ENCODE peak calls at places on chromosome 14, in seven cellular contexts. Z is HT-29; P is OCI-M1; N is foreskin fibroblast; V is HEK293T; S is stimulated activated CD4-positive, alpha-beta T cell treated with anti-CD3 and anti-CD28 coated beads, Interleukin-4, amount 100 ng/mL, for 48 hours; W is GM04504. T is an unnamed sample.

GRCh38 chr14:102071283-102071998 is 15.4 kb downstream of the HSP90AA1 start:
- DNase-seq in Z (peak), P (no peak), N (peak), V (no peak), S (no peak), W (no peak), T (no peak)

GRCh38 chr14:61153436-61153835 is 127.7 kb downstream of the TMEM30B start:
- DNase-seq in Z (no peak), P (no peak), N (peak), V (no peak), S (no peak), W (no peak), T (no peak)

GRCh38 chr14:33911046-33911445 is 39.8 kb downstream of the EGLN3 start:
- DNase-seq in Z (no peak), P (no peak), N (no peak), V (no peak), S (no peak), W (no peak), T (no peak)

GRCh38 chr14:89640141-89640540 is 223.1 kb upstream of the FOXN3 start:
- DNase-seq in Z (no peak), P (no peak), N (peak), V (no peak), S (no peak), W (no peak), T (no peak)

GRCh38 chr14:102928412-102929348 is 6.2 kb downstream of the AMN start:
- DNase-seq in Z (peak), P (peak), N (peak), V (no peak), S (peak), W (no peak), T (no peak)

GRCh38 chr14:54478621-54479215 is 10.1 kb downstream of the GMFB start:
- DNase-seq in Z (no peak), P (no peak), N (no peak), V (no peak), S (no peak), W (no peak), T (no peak)

GRCh38 chr14:90495357-90496276 is 98.8 kb downstream of the CALM1 start:
- DNase-seq in Z (peak), P (peak), N (peak), V (peak), S (peak), W (peak), T (peak)

GRCh38 chr14:71711619-71712018 is 220.6 kb upstream of the RGS6 start:
- DNase-seq in Z (no peak), P (no peak), N (peak), V (no peak), S (no peak), W (peak), T (peak)

GRCh38 chr14:59306775-59307174 is 118.3 kb downstream of the DAAM1 start:
- DNase-seq in Z (peak), P (no peak), N (peak), V (no peak), S (no peak), W (no peak), T (no peak)

GRCh38 chr14:70188292-70188607 is 501 bp downstream of the SLC8A3 start:
- DNase-seq in Z (no peak), P (no peak), N (peak), V (no peak), S (no peak), W (no peak), T (no peak)

GRCh38 chr14:73227812-73228781 is 9.2 kb upstream of the PAPLN start:
- DNase-seq in Z (no peak), P (no peak), N (peak), V (no peak), S (no peak), W (peak), T (peak)

GRCh38 chr14:93731753-93732152 is 56.5 kb downstream of the PRIMA1 start:
- DNase-seq in Z (no peak), P (no peak), N (no peak), V (no peak), S (no peak), W (no peak), T (no peak)

GRCh38 chr14:51283402-51283825 is 43.4 kb downstream of the TMX1 start:
- DNase-seq in Z (peak), P (peak), N (peak), V (peak), S (no peak), W (peak), T (peak)

GRCh38 chr14:91143862-91144261 is 30.0 kb downstream of the DGLUCY start:
- DNase-seq in Z (no peak), P (no peak), N (no peak), V (no peak), S (no peak), W (no peak), T (no peak)

GRCh38 chr14:64726585-64726890 is 22.3 kb downstream of the PLEKHG3 start:
- DNase-seq in Z (peak), P (no peak), N (no peak), V (no peak), S (peak), W (no peak), T (no peak)

GRCh38 chr14:73576391-73576790 is 7.4 kb downstream of the ACOT2 start:
- DNase-seq in Z (no peak), P (no peak), N (no peak), V (no peak), S (no peak), W (no peak), T (no peak)

GRCh38 chr14:83217492-83217891 is 1683.8 kb upstream of the SEL1L start:
- DNase-seq in Z (no peak), P (peak), N (peak), V (no peak), S (no peak), W (peak), T (peak)

GRCh38 chr14:103104654-103105511 is 10.4 kb downstream of the EXOC3L4 start:
- DNase-seq in Z (peak), P (peak), N (no peak), V (peak), S (peak), W (no peak), T (no peak)

GRCh38 chr14:58898655-58899316 is 261.0 kb downstream of the DACT1 start:
- DNase-seq in Z (no peak), P (no peak), N (peak), V (no peak), S (no peak), W (peak), T (peak)

GRCh38 chr14:63383776-63384367 is 65.1 kb upstream of the GPHB5 start:
- DNase-seq in Z (no peak), P (no peak), N (no peak), V (no peak), S (peak), W (no peak), T (no peak)

GRCh38 chr14:101735453-101735852 is 26.1 kb upstream of the PPP2R5C start:
- DNase-seq in Z (no peak), P (no peak), N (no peak), V (no peak), S (no peak), W (no peak), T (no peak)

GRCh38 chr14:85572845-85573244 is 42.9 kb downstream of the FLRT2 start:
- DNase-seq in Z (no peak), P (peak), N (peak), V (no peak), S (no peak), W (peak), T (peak)

GRCh38 chr14:77882631-77883030 is 82.7 kb downstream of the ADCK1 start:
- DNase-seq in Z (no peak), P (no peak), N (peak), V (no peak), S (no peak), W (peak), T (no peak)

GRCh38 chr14:85566603-85567002 is 36.7 kb downstream of the FLRT2 start:
- DNase-seq in Z (no peak), P (no peak), N (peak), V (no peak), S (no peak), W (peak), T (peak)

GRCh38 chr14:71212683-71213107 is 305.4 kb downstream of the PCNX1 start:
- DNase-seq in Z (no peak), P (no peak), N (no peak), V (no peak), S (no peak), W (no peak), T (no peak)

GRCh38 chr14:24329736-24330135 is 5.1 kb downstream of the ADCY4 start:
- DNase-seq in Z (no peak), P (peak), N (no peak), V (no peak), S (peak), W (no peak), T (no peak)

GRCh38 chr14:68978550-68978911 is 571 bp downstream of the ACTN1 start:
- DNase-seq in Z (peak), P (peak), N (peak), V (peak), S (no peak), W (no peak), T (peak)

GRCh38 chr14:103372552-103373304 is 12.5 kb upstream of the MARK3 start:
- DNase-seq in Z (no peak), P (peak), N (peak), V (no peak), S (peak), W (peak), T (peak)

GRCh38 chr14:55697358-55697985 is 117.5 kb downstream of the KTN1 start:
- DNase-seq in Z (no peak), P (no peak), N (no peak), V (no peak), S (no peak), W (no peak), T (no peak)

GRCh38 chr14:101884537-101885253 is 79.7 kb upstream of the DYNC1H1 start:
- DNase-seq in Z (no peak), P (no peak), N (no peak), V (no peak), S (no peak), W (no peak), T (no peak)

GRCh38 chr14:90968025-90968424 is 92.4 kb downstream of the RPS6KA5 start:
- DNase-seq in Z (no peak), P (peak), N (peak), V (no peak), S (no peak), W (no peak), T (no peak)

GRCh38 chr14:96129128-96129736 is 75.4 kb upstream of the BDKRB2 start:
- DNase-seq in Z (no peak), P (no peak), N (no peak), V (no peak), S (no peak), W (no peak), T (no peak)

T was measured in amniotic stem cell.